ENCODE peak calls at places on chromosomes 3 and 15, in four cellular contexts. One of them, this sample, is unnamed.

GRCh38 chr3:49346797-49347251 is 7.0 kb upstream of the USP4 start:
- DNase-seq in ACHN: peak
- DNase-seq in mucosa of gallbladder: no peak
- DNase-seq in mucosa of descending colon: no peak
- DNase-seq in this sample: no peak

GRCh38 chr3:129530331-129530761 is 1.9 kb downstream of the RHO start:
- DNase-seq in mucosa of descending colon: no peak
- DNase-seq in mucosa of gallbladder: no peak
- DNase-seq in ACHN: no peak
- DNase-seq in this sample: no peak

GRCh38 chr3:115785782-115786181 is 162.5 kb downstream of the GAP43 start:
- DNase-seq in mucosa of descending colon: no peak
- DNase-seq in ACHN: no peak
- DNase-seq in mucosa of gallbladder: no peak
- DNase-seq in this sample: no peak

GRCh38 chr3:76138921-76139320 is 353.6 kb upstream of the ZNF717 start:
- DNase-seq in mucosa of gallbladder: no peak
- DNase-seq in ACHN: no peak
- DNase-seq in mucosa of descending colon: no peak
- DNase-seq in this sample: no peak

GRCh38 chr3:71211083-71211482 is 372.4 kb downstream of the FOXP1 start:
- DNase-seq in mucosa of descending colon: no peak
- DNase-seq in ACHN: no peak
- DNase-seq in mucosa of gallbladder: no peak
- DNase-seq in this sample: no peak

GRCh38 chr3:133377396-133377795 is 22.5 kb upstream of the BFSP2 start:
- DNase-seq in mucosa of descending colon: no peak
- DNase-seq in mucosa of gallbladder: no peak
- DNase-seq in ACHN: peak
- DNase-seq in this sample: no peak

GRCh38 chr3:191235331-191236314 is 36.6 kb downstream of the OSTN start:
- DNase-seq in mucosa of descending colon: no peak
- DNase-seq in ACHN: no peak
- DNase-seq in mucosa of gallbladder: no peak
- DNase-seq in this sample: no peak

GRCh38 chr15:64893481-64894394 is 18.0 kb upstream of the ANKDD1A start:
- DNase-seq in mucosa of descending colon: peak
- DNase-seq in mucosa of gallbladder: peak
- DNase-seq in ACHN: no peak
- DNase-seq in this sample: peak

GRCh38 chr15:98841419-98841970 is 166.1 kb downstream of the PGPEP1L start:
- DNase-seq in mucosa of descending colon: no peak
- DNase-seq in ACHN: no peak
- DNase-seq in mucosa of gallbladder: no peak
- DNase-seq in this sample: no peak

GRCh38 chr3:172096881-172097420 is 57.6 kb downstream of the FNDC3B start:
- DNase-seq in mucosa of gallbladder: no peak
- DNase-seq in mucosa of descending colon: no peak
- DNase-seq in ACHN: no peak
- DNase-seq in this sample: no peak

GRCh38 chr3:43180027-43180426 is 74.1 kb upstream of the POMGNT2 start:
- DNase-seq in mucosa of gallbladder: peak
- DNase-seq in mucosa of descending colon: peak
- DNase-seq in ACHN: no peak
- DNase-seq in this sample: no peak

GRCh38 chr15:85689729-85690128 is 105.0 kb downstream of the KLHL25 start:
- DNase-seq in mucosa of descending colon: peak
- DNase-seq in mucosa of gallbladder: peak
- DNase-seq in ACHN: peak
- DNase-seq in this sample: peak

GRCh38 chr3:129031476-129032215 is 28.9 kb upstream of the GP9 start:
- DNase-seq in ACHN: no peak
- DNase-seq in mucosa of gallbladder: no peak
- DNase-seq in mucosa of descending colon: no peak
- DNase-seq in this sample: peak

GRCh38 chr3:12963869-12964712 is 109.1 kb downstream of the IQSEC1 start:
- DNase-seq in ACHN: no peak
- DNase-seq in mucosa of descending colon: peak
- DNase-seq in mucosa of gallbladder: no peak
- DNase-seq in this sample: no peak

GRCh38 chr3:194860725-194861124 is 175.0 kb downstream of the FAM43A start:
- DNase-seq in ACHN: no peak
- DNase-seq in mucosa of gallbladder: no peak
- DNase-seq in mucosa of descending colon: no peak
- DNase-seq in this sample: no peak

GRCh38 chr15:42681119-42681518 is 55.8 kb downstream of the CDAN1 start:
- DNase-seq in ACHN: no peak
- DNase-seq in mucosa of descending colon: no peak
- DNase-seq in mucosa of gallbladder: no peak
- DNase-seq in this sample: no peak

GRCh38 chr3:138594150-138594934 is at the start of gene CEP70:
- DNase-seq in mucosa of descending colon: peak
- DNase-seq in mucosa of gallbladder: peak
- DNase-seq in ACHN: peak
- DNase-seq in this sample: peak

GRCh38 chr3:170909129-170909903 is 879 bp upstream of the EIF5A2 start:
- DNase-seq in ACHN: no peak
- DNase-seq in mucosa of gallbladder: no peak
- DNase-seq in mucosa of descending colon: peak
- DNase-seq in this sample: no peak

GRCh38 chr3:181009225-181009624 is 19.7 kb upstream of the DNAJC19 start:
- DNase-seq in mucosa of gallbladder: no peak
- DNase-seq in mucosa of descending colon: no peak
- DNase-seq in ACHN: no peak
- DNase-seq in this sample: no peak

GRCh38 chr3:48716982-48717746 is at the start of gene IP6K2:
- DNase-seq in mucosa of gallbladder: peak
- DNase-seq in ACHN: peak
- DNase-seq in mucosa of descending colon: peak
- DNase-seq in this sample: peak

GRCh38 chr3:179961081-179962078 is 75.4 kb downstream of the PEX5L start:
- DNase-seq in ACHN: no peak
- DNase-seq in mucosa of descending colon: no peak
- DNase-seq in mucosa of gallbladder: no peak
- DNase-seq in this sample: no peak

GRCh38 chr3:23915537-23916108 is 1.2 kb downstream of the NKIRAS1 start:
- DNase-seq in mucosa of descending colon: peak
- DNase-seq in mucosa of gallbladder: no peak
- DNase-seq in ACHN: no peak
- DNase-seq in this sample: no peak

GRCh38 chr3:54243960-54244359 is 121.6 kb downstream of the CACNA2D3 start:
- DNase-seq in ACHN: no peak
- DNase-seq in mucosa of descending colon: no peak
- DNase-seq in mucosa of gallbladder: no peak
- DNase-seq in this sample: no peak

GRCh38 chr3:126519506-126520455 is 2.2 kb upstream of the UROC1 start:
- DNase-seq in ACHN: no peak
- DNase-seq in mucosa of gallbladder: no peak
- DNase-seq in mucosa of descending colon: no peak
- DNase-seq in this sample: peak

GRCh38 chr3:117706037-117706436 is 996.5 kb downstream of the TUSC7 start:
- DNase-seq in mucosa of descending colon: no peak
- DNase-seq in ACHN: no peak
- DNase-seq in mucosa of gallbladder: no peak
- DNase-seq in this sample: no peak

GRCh38 chr3:145776782-145777408 is 384.1 kb downstream of the PLOD2 start:
- DNase-seq in ACHN: peak
- DNase-seq in mucosa of gallbladder: peak
- DNase-seq in mucosa of descending colon: peak
- DNase-seq in this sample: no peak

This sample was measured in sciatic nerve.